ENCODE peak calls at places on chromosomes 2 and 18, in ten cellular contexts. Q is astrocyte of the spinal cord, L is heart left ventricle, F is Calu3, C is colonic mucosa, D is testis, N is OCI-LY7, Z is pancreas, A is GM13977, T is AG04450. O is an unnamed sample.

GRCh38 chr2:37561615-37562569 is 109.5 kb downstream of the CDC42EP3 start:
- DNase-seq in F (peak), C (no peak), A (no peak), D (peak), T (no peak), Z (no peak), Q (peak), N (peak), L (no peak), O (no peak)

GRCh38 chr2:6866239-6866745 is 585 bp upstream of the CMPK2 start:
- DNase-seq in A (peak), C (peak), N (peak), F (peak), T (no peak), Q (peak), L (no peak), Z (no peak), D (peak), O (no peak)

GRCh38 chr2:26840937-26841610 is 6.9 kb upstream of the DPYSL5 start:
- DNase-seq in C (no peak), N (peak), F (no peak), D (no peak), T (no peak), Q (no peak), Z (no peak), L (no peak), A (no peak), O (no peak)

GRCh38 chr2:194725169-194725568 is 931.9 kb upstream of the SLC39A10 start:
- DNase-seq in N (no peak), D (no peak), F (no peak), T (no peak), L (no peak), Q (no peak), A (no peak), Z (no peak), C (no peak), O (no peak)

GRCh38 chr2:84383271-84383670 is 75.8 kb downstream of the SUCLG1 start:
- DNase-seq in C (no peak), F (no peak), L (no peak), D (no peak), T (no peak), Z (no peak), Q (no peak), N (no peak), A (no peak), O (no peak)

GRCh38 chr2:13021470-13021957 is 304.8 kb downstream of the TRIB2 start:
- DNase-seq in T (no peak), D (no peak), C (no peak), L (no peak), A (no peak), F (no peak), Z (no peak), Q (no peak), N (no peak), O (no peak)

GRCh38 chr2:156476516-156477206 is 40.5 kb downstream of the GPD2 start:
- DNase-seq in A (peak), N (no peak), L (no peak), F (no peak), C (no peak), Q (peak), T (peak), Z (no peak), D (no peak), O (no peak)

GRCh38 chr2:236639461-236639860 is 69.8 kb downstream of the ACKR3 start:
- DNase-seq in Q (no peak), F (no peak), Z (no peak), D (peak), C (no peak), N (no peak), A (no peak), T (no peak), L (no peak), O (no peak)

GRCh38 chr2:164430166-164430783 is 191.0 kb downstream of the GRB14 start:
- DNase-seq in A (no peak), Q (peak), Z (no peak), T (peak), L (no peak), N (peak), C (peak), F (peak), D (peak), O (peak)

GRCh38 chr2:114044985-114045384 is 155.1 kb downstream of the ACTR3 start:
- DNase-seq in N (no peak), D (no peak), Z (no peak), L (no peak), F (no peak), Q (no peak), C (no peak), T (no peak), A (no peak), O (no peak)

GRCh38 chr2:210445116-210445707 is 31.3 kb downstream of the LANCL1 start:
- DNase-seq in T (no peak), F (no peak), Z (no peak), A (peak), D (no peak), Q (peak), N (peak), L (no peak), C (no peak), O (no peak)

GRCh38 chr2:68726608-68727367 is 7.8 kb upstream of the ARHGAP25 start:
- DNase-seq in T (no peak), F (no peak), Z (no peak), A (peak), C (no peak), D (no peak), N (peak), Q (peak), L (no peak), O (no peak)

GRCh38 chr2:545711-546650 is 131.2 kb downstream of the TMEM18 start:
- DNase-seq in Q (no peak), F (no peak), Z (no peak), T (no peak), N (no peak), C (no peak), D (no peak), A (no peak), L (no peak), O (no peak)

GRCh38 chr18:59233017-59233410 is 13.1 kb downstream of the GRP start:
- DNase-seq in L (no peak), C (no peak), T (no peak), D (no peak), Q (no peak), A (no peak), Z (no peak), F (no peak), N (no peak), O (no peak)

GRCh38 chr18:6746386-6746960 is 17.0 kb downstream of the ARHGAP28 start:
- DNase-seq in F (no peak), A (no peak), Q (peak), L (no peak), T (no peak), C (no peak), Z (no peak), N (no peak), D (no peak), O (no peak)

GRCh38 chr2:221371347-221371746 is 200.8 kb downstream of the EPHA4 start:
- DNase-seq in D (no peak), N (no peak), L (no peak), Q (no peak), A (no peak), F (no peak), Z (no peak), T (no peak), C (no peak), O (no peak)

GRCh38 chr2:62774555-62775366 is 69.2 kb downstream of the EHBP1 start:
- DNase-seq in T (no peak), L (no peak), D (peak), C (peak), Z (no peak), Q (peak), A (peak), N (peak), F (peak), O (peak)

GRCh38 chr2:207902822-207903221 is 122.5 kb downstream of the PLEKHM3 start:
- DNase-seq in A (no peak), C (no peak), D (no peak), L (no peak), N (no peak), Z (no peak), Q (no peak), T (no peak), F (no peak), O (no peak)

GRCh38 chr2:227536445-227536844 is 62.2 kb upstream of the SCYGR2 start:
- DNase-seq in N (no peak), A (no peak), D (no peak), L (no peak), Q (no peak), C (no peak), F (no peak), Z (no peak), T (no peak), O (no peak)

GRCh38 chr2:24815171-24815570 is 21.9 kb downstream of the CENPO start:
- DNase-seq in Z (no peak), L (no peak), T (no peak), D (peak), F (no peak), Q (no peak), N (no peak), A (no peak), C (no peak), O (no peak)

GRCh38 chr2:44598330-44598729 is 236.6 kb downstream of the CAMKMT start:
- DNase-seq in Z (no peak), C (no peak), F (no peak), A (no peak), T (no peak), L (no peak), D (no peak), N (no peak), Q (no peak), O (no peak)

GRCh38 chr2:30280596-30281434 is 49.5 kb downstream of the LBH start:
- DNase-seq in T (no peak), D (no peak), F (no peak), N (no peak), L (no peak), C (no peak), Z (no peak), Q (no peak), A (no peak), O (no peak)

GRCh38 chr2:63819765-63820717 is 21.7 kb upstream of the UGP2 start:
- DNase-seq in C (no peak), L (peak), F (no peak), D (peak), T (no peak), Z (no peak), N (peak), A (no peak), Q (no peak), O (no peak)

GRCh38 chr18:32353257-32353656 is 117.4 kb downstream of the GAREM1 start:
- DNase-seq in L (no peak), N (no peak), Z (no peak), Q (no peak), A (no peak), F (no peak), T (no peak), D (no peak), C (no peak), O (no peak)

GRCh38 chr2:67487993-67488392 is 90.9 kb downstream of the ETAA1 start:
- DNase-seq in Z (no peak), C (no peak), D (no peak), N (no peak), A (no peak), L (no peak), Q (no peak), T (no peak), F (no peak), O (no peak)

GRCh38 chr18:2774669-2775068 is 72.1 kb upstream of the EMILIN2 start:
- DNase-seq in Q (no peak), L (no peak), D (no peak), Z (no peak), N (no peak), F (no peak), T (no peak), A (no peak), C (no peak), O (no peak)

GRCh38 chr18:59547691-59548182 is 149.5 kb downstream of the CCBE1 start:
- DNase-seq in D (peak), C (no peak), L (no peak), Q (peak), A (no peak), N (no peak), Z (no peak), T (peak), F (no peak), O (no peak)

GRCh38 chr2:144567745-144568144 is 47.8 kb upstream of the ZEB2 start:
- DNase-seq in D (no peak), Q (no peak), A (no peak), Z (no peak), N (no peak), C (no peak), L (no peak), T (no peak), F (no peak), O (no peak)

GRCh38 chr2:62309465-62310091 is 113.7 kb downstream of the B3GNT2 start:
- DNase-seq in L (no peak), D (no peak), C (no peak), A (peak), Q (no peak), F (no peak), N (no peak), Z (no peak), T (no peak), O (peak)

GRCh38 chr2:195356920-195357440 is 300.0 kb upstream of the SLC39A10 start:
- DNase-seq in C (no peak), L (no peak), D (no peak), Z (no peak), F (no peak), N (no peak), T (no peak), A (no peak), Q (no peak), O (no peak)

GRCh38 chr2:53740170-53740569 is 27.4 kb upstream of the CHAC2 start:
- DNase-seq in T (peak), D (no peak), Q (peak), L (no peak), Z (no peak), A (no peak), N (no peak), C (no peak), F (no peak), O (no peak)

GRCh38 chr2:171469176-171469575 is 35.1 kb downstream of the DCAF17 start:
- DNase-seq in N (no peak), C (no peak), T (no peak), Z (no peak), Q (peak), F (no peak), L (no peak), D (no peak), A (no peak), O (no peak)

GRCh38 chr2:65456074-65456473 is 23.7 kb upstream of the SPRED2 start:
- DNase-seq in D (no peak), F (no peak), Q (peak), A (no peak), T (no peak), N (no peak), Z (no peak), L (no peak), C (no peak), O (no peak)

GRCh38 chr2:168439536-168439935 is 16.5 kb upstream of the CERS6 start:
- DNase-seq in T (no peak), D (no peak), L (no peak), A (no peak), Z (no peak), Q (peak), F (no peak), C (no peak), N (no peak), O (no peak)

GRCh38 chr2:110678457-110679336 is 834 bp upstream of the BUB1 start:
- DNase-seq in T (no peak), N (peak), D (peak), A (peak), F (peak), Q (no peak), L (no peak), Z (peak), C (peak), O (peak)

GRCh38 chr2:95345415-95346235 is 48.5 kb downstream of the KCNIP3 start:
- DNase-seq in L (peak), Z (peak), A (peak), C (peak), D (peak), Q (peak), F (peak), N (peak), T (peak), O (peak)
- TF ChIP-seq CTCF in L (peak), Z (peak), A (peak), C (peak), D (peak), Q (peak), F (peak), N (peak), T (peak), O (peak)

GRCh38 chr18:34223893-34224422 is 755 bp downstream of the NOL4 start:
- DNase-seq in A (no peak), F (no peak), N (no peak), D (no peak), T (no peak), Z (no peak), Q (peak), C (no peak), L (no peak), O (no peak)

GRCh38 chr18:34223164-34223892 is 1.4 kb downstream of the NOL4 start:
- DNase-seq in T (no peak), L (peak), F (no peak), Z (peak), C (peak), D (peak), N (no peak), Q (peak), A (no peak), O (peak)

GRCh38 chr18:34222396-34223163 is 2.1 kb downstream of the NOL4 start:
- DNase-seq in C (peak), A (peak), D (peak), Q (peak), F (peak), Z (peak), N (no peak), L (peak), T (no peak), O (peak)

GRCh38 chr18:34224423-34225217 is at the start of gene NOL4:
- DNase-seq in C (peak), Z (peak), Q (peak), A (peak), N (no peak), T (no peak), D (peak), F (peak), L (peak), O (peak)

GRCh38 chr18:34225218-34225553 is 473 bp upstream of the NOL4 start:
- DNase-seq in F (no peak), Z (no peak), L (no peak), D (no peak), N (no peak), T (no peak), C (no peak), Q (no peak), A (no peak), O (no peak)
- TF ChIP-seq CTCF in F (no peak), Z (no peak), L (no peak), D (no peak), N (no peak), T (no peak), C (no peak), Q (no peak), A (no peak), O (no peak)

GRCh38 chr2:148645135-148645924 is 779 bp downstream of the EPC2 start:
- DNase-seq in C (peak), Q (peak), T (peak), F (peak), A (peak), N (peak), D (peak), L (peak), Z (peak), O (peak)
- TF ChIP-seq CTCF in C (no peak), Q (peak), T (peak), F (no peak), A (peak), N (peak), D (peak), L (peak), Z (no peak), O (peak)

GRCh38 chr2:112485849-112486248 is 3.9 kb downstream of the TTL start:
- DNase-seq in T (no peak), Q (no peak), C (no peak), D (no peak), L (no peak), F (no peak), A (no peak), Z (no peak), N (no peak), O (no peak)
- TF ChIP-seq CTCF in T (no peak), Q (no peak), C (no peak), D (no peak), L (no peak), F (no peak), A (no peak), Z (no peak), N (no peak), O (no peak)

GRCh38 chr2:46202453-46202852 is 94.8 kb upstream of the EPAS1 start:
- DNase-seq in Z (no peak), D (no peak), C (no peak), L (no peak), A (no peak), F (no peak), N (no peak), T (no peak), Q (no peak), O (no peak)
- TF ChIP-seq CTCF in Z (no peak), D (no peak), C (no peak), L (no peak), A (no peak), F (no peak), N (no peak), T (no peak), Q (no peak), O (no peak)

GRCh38 chr2:120749506-120750431 is 14.1 kb downstream of the GLI2 start:
- DNase-seq in Z (no peak), N (no peak), D (peak), F (no peak), C (peak), Q (peak), T (no peak), A (no peak), L (no peak), O (no peak)
- TF ChIP-seq CTCF in Z (no peak), N (no peak), D (no peak), F (no peak), C (no peak), Q (no peak), T (no peak), A (no peak), L (no peak), O (no peak)

O was measured in endothelial cell.